ENCODE peak calls at places on chromosomes 11 and 22, in eight cellular contexts. L is body of pancreas; R is right cardiac atrium; J is CD4-positive, CD25-positive, alpha-beta regulatory T cell; Q is heart left ventricle; T is ovary; Y is A549; A is psoas muscle. Z is an unnamed sample.

GRCh38 chr11:30935861-30936260 is 349.7 kb upstream of the MPPED2 start:
- DNase-seq in L (no peak), R (no peak), J (no peak), Q (no peak), T (no peak), Y (no peak), A (no peak), Z (no peak)

GRCh38 chr11:1197431-1197885 is 25.4 kb upstream of the MUC5B start:
- DNase-seq in L (no peak), R (no peak), J (no peak), Q (no peak), T (no peak), Y (no peak), A (peak; percentile 7), Z (no peak)

GRCh38 chr11:3888210-3888609 is 32.7 kb downstream of the STIM1 start:
- DNase-seq in L (no peak), R (no peak), J (no peak), Q (no peak), T (no peak), Y (no peak), A (no peak), Z (no peak)

GRCh38 chr11:84747871-84748270 is 879.3 kb downstream of the DLG2 start:
- DNase-seq in L (no peak), R (no peak), J (no peak), Q (no peak), T (no peak), Y (no peak), A (no peak), Z (no peak)

GRCh38 chr11:2090172-2091111 is 48.7 kb downstream of the IGF2 start:
- DNase-seq in L (no peak), R (no peak), J (no peak), Q (no peak), T (no peak), Y (no peak), A (no peak), Z (no peak)

GRCh38 chr11:12397953-12398352 is 20.6 kb downstream of the PARVA start:
- DNase-seq in L (peak; percentile 31), R (peak; percentile 79), J (no peak), Q (peak; percentile 60), T (peak; percentile 78), Y (peak; percentile 50), A (peak; percentile 33), Z (no peak)

GRCh38 chr11:28049338-28050216 is 58.4 kb downstream of the KIF18A start:
- DNase-seq in L (no peak), R (no peak), J (no peak), Q (no peak), T (no peak), Y (peak; percentile 83), A (no peak), Z (no peak)

GRCh38 chr11:107078375-107078774 is 60.1 kb upstream of the GUCY1A2 start:
- DNase-seq in L (no peak), R (no peak), J (no peak), Q (no peak), T (no peak), Y (peak; percentile 3), A (no peak), Z (no peak)

GRCh38 chr11:118060879-118061278 is 16.0 kb upstream of the TMPRSS4 start:
- DNase-seq in L (peak; percentile 31), R (peak; percentile 67), J (no peak), Q (peak; percentile 19), T (no peak), Y (no peak), A (peak; percentile 44), Z (no peak)

GRCh38 chr22:19811811-19812771 is 42.6 kb downstream of the GNB1L start:
- DNase-seq in L (no peak), R (peak; percentile 85), J (no peak), Q (no peak), T (peak; percentile 11), Y (no peak), A (no peak), Z (no peak)

GRCh38 chr11:73386026-73386425 is 9.8 kb downstream of the RELT start:
- DNase-seq in L (peak; percentile 48), R (no peak), J (no peak), Q (no peak), T (no peak), Y (no peak), A (no peak), Z (no peak)
- H3K27ac ChIP-seq in L (peak overlapping the region; percentile 74), R (no peak overlapping the region), J (no peak overlapping the region), Q (no peak overlapping the region), T (no peak overlapping the region), Y (peak overlapping the region; percentile 43), A (peak overlapping the region; percentile 66), Z (peak overlapping the region; percentile 28)

DNA sequence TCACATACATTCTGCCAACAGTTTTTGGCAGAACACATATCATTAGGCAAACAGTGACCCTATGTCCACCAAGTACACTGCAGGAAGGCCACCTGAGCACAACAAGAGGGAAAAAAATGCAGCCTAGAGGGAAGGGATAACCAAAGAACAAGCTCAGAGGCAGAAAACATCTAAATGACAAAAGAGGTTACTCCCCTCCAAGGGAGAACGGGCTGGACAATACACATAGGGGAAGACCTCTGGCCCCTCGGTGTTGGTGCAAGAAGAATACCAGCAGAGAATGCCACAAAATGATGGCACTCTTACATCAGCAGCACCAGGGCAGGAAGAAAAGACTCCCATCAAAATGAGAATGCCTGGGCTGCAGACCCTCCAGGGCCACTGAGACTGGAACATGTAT is 66.6 kb upstream of the OPCML start:
- DNase-seq in L (no peak), R (no peak), J (no peak), Q (no peak), T (no peak), Y (no peak), A (no peak), Z (no peak)
- H3K9me3 ChIP-seq in L (no peaks in the 10 kb centered on the region), R (no peaks in the 10 kb centered on the region), J (no peaks in the 10 kb centered on the region), Q (no peaks in the 10 kb centered on the region), T (peaks cover 5% of the 10 kb centered on the region), Y (no peaks in the 10 kb centered on the region), A (no peaks in the 10 kb centered on the region), Z (peaks cover 3% of the 10 kb centered on the region)

DNA sequence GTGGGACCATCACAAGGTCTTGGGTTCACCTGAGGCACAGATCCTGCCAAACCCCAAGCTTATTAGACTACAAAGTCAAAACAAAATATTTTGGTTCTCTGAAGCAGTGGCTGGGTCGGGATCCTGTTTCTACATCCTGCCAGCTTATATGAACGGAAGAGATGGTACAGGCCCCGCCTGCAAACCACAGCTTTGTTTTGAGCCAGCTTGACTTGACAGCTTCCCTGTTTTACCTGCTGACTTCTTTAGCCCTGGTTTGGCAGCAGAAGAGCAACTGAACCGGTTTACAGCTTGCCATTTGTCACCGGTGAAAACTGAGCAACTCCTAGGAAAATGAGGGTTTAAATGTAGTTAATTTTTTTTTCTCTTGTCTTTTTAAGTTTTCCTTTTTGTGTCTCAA is 11.4 kb downstream of the PACS1 start:
- DNase-seq in L (peak; percentile 83), R (peak; percentile 68), J (peak; percentile 70), Q (peak; percentile 63), T (no peak), Y (no peak), A (no peak), Z (no peak)
- H3K27ac ChIP-seq in L (peak overlapping the region; percentile 70), R (no peak overlapping the region), J (peak overlapping the region; percentile 86), Q (peak overlapping the region; percentile 10), T (no peak overlapping the region), Y (peak overlapping the region; percentile 58), A (no peak overlapping the region), Z (no peak overlapping the region)

GRCh38 chr22:47375621-47376321 is 613.3 kb downstream of the TBC1D22A start:
- DNase-seq in L (no peak), R (no peak), J (no peak), Q (no peak), T (no peak), Y (no peak), A (no peak), Z (no peak)
- H3K9me3 ChIP-seq in L (no peaks in the 10 kb centered on the region), R (no peaks in the 10 kb centered on the region), J (no peaks in the 10 kb centered on the region), Q (no peaks in the 10 kb centered on the region), T (no peaks in the 10 kb centered on the region), Y (no peaks in the 10 kb centered on the region), A (no peaks in the 10 kb centered on the region), Z (no peaks in the 10 kb centered on the region)

DNA sequence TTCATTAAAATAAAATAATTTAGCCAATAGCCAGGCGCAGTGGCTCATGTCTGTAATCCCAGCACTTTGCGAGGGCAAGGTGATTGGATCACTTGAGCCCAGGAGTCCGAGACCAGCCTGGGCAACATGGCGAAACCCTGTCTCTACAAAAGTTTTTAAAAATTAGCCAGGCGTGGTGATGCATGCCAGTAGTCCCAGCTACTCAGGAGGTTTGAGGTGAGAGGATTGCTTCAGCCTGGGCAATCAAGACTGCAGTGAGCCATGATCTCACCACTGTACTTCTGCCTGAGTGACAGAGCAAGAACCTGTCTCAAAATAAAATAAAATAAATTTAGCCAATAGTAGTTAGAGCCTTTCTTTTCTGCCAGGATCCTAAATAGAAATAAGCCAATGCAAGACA is 12.2 kb downstream of the HPS5 start:
- DNase-seq in L (no peak), R (no peak), J (no peak), Q (no peak), T (no peak), Y (no peak), A (no peak), Z (no peak)
- H3K27ac ChIP-seq in L (no peak overlapping the region), R (no peak overlapping the region), J (no peak overlapping the region), Q (no peak overlapping the region), T (no peak overlapping the region), Y (no peak overlapping the region), A (no peak overlapping the region), Z (no peak overlapping the region)

GRCh38 chr11:29937526-29937925 is 79.3 kb downstream of the KCNA4 start:
- DNase-seq in L (no peak), R (no peak), J (no peak), Q (no peak), T (no peak), Y (no peak), A (no peak), Z (no peak)

GRCh38 chr11:29934115-29934638 is 82.7 kb downstream of the KCNA4 start:
- DNase-seq in L (no peak), R (no peak), J (no peak), Q (no peak), T (no peak), Y (no peak), A (no peak), Z (no peak)
- H3K9me3 ChIP-seq in L (no peaks in the 10 kb centered on the region), R (no peaks in the 10 kb centered on the region), J (no peaks in the 10 kb centered on the region), Q (no peaks in the 10 kb centered on the region), T (no peaks in the 10 kb centered on the region), Y (no peaks in the 10 kb centered on the region), A (no peaks in the 10 kb centered on the region), Z (peaks cover 8% of the 10 kb centered on the region)

DNA sequence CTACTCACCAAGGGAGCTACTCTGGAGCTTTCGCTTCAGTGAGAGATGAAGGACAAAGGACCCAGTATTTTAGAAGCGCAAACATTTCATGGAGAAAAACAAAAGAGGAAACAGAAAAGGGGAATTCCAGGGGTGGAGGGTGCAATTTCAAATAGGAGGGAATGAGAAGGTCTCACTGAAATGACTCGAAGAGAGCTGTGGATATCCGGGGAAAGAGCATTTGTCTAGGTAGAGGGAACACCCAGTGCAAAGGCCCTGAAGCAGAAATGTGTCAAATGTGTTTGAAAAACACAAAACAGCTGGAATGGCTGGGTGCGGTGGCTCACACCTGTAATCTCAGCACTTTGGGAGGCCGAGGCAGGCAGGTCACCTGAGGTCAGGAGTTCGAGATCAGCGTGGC is 2.4 kb downstream of the RPS19BP1 start:
- DNase-seq in L (no peak), R (no peak), J (no peak), Q (no peak), T (no peak), Y (no peak), A (no peak), Z (no peak)
- H3K27ac ChIP-seq in L (peak overlapping the region; percentile 29), R (no peak overlapping the region), J (no peak overlapping the region), Q (no peak overlapping the region), T (no peak overlapping the region), Y (no peak overlapping the region), A (peak overlapping the region; percentile 72), Z (no peak overlapping the region)

GRCh38 chr22:43197271-43197941 is 10.5 kb upstream of the TTLL12 start:
- DNase-seq in L (no peak), R (no peak), J (no peak), Q (no peak), T (no peak), Y (no peak), A (peak; percentile 8), Z (no peak)
- H3K9me3 ChIP-seq in L (no peaks in the 10 kb centered on the region), R (no peaks in the 10 kb centered on the region), J (no peaks in the 10 kb centered on the region), Q (no peaks in the 10 kb centered on the region), T (no peaks in the 10 kb centered on the region), Y (no peaks in the 10 kb centered on the region), A (no peaks in the 10 kb centered on the region), Z (no peaks in the 10 kb centered on the region)

Z was measured in WERI-Rb-1.